ENCODE peak calls at places on chromosomes 12 and 14, in ten cellular contexts. Z is fibroblast of the aortic adventitia; Y is HT-29; T is CD8-positive, alpha-beta memory T cell; B is LoVo; S is effector CD4-positive, alpha-beta T cell; M is MM.1S; C is mucosa of gallbladder; A is heart left ventricle; E is MCF 10A. Q is an unnamed sample.

GRCh38 chr12:84572186-84572585 is 340.4 kb downstream of the SLC6A15 start:
- DNase-seq in Z (no peak), Y (peak), T (no peak), B (no peak), S (no peak), M (no peak), C (no peak), A (no peak), E (no peak), Q (no peak)

GRCh38 chr14:24057271-24057670 is 5.5 kb downstream of the CARMIL3 start:
- DNase-seq in Z (no peak), Y (no peak), T (no peak), B (no peak), S (no peak), M (no peak), C (no peak), A (no peak), E (no peak), Q (no peak)

GRCh38 chr14:50957296-50957695 is 13.0 kb upstream of the PYGL start:
- DNase-seq in Z (peak), Y (no peak), T (no peak), B (no peak), S (no peak), M (no peak), C (no peak), A (no peak), E (peak), Q (no peak)

GRCh38 chr12:132544173-132544468 is 54.2 kb downstream of the FBRSL1 start:
- DNase-seq in Z (no peak), Y (no peak), T (no peak), B (no peak), S (no peak), M (no peak), C (no peak), A (no peak), E (no peak), Q (peak)

GRCh38 chr14:34804933-34805332 is 70.2 kb downstream of the BAZ1A start:
- DNase-seq in Z (no peak), Y (no peak), T (no peak), B (no peak), S (no peak), M (no peak), C (no peak), A (no peak), E (no peak), Q (no peak)

GRCh38 chr12:51323966-51324895 is at the start of gene BIN2:
- DNase-seq in Z (no peak), Y (no peak), T (peak), B (no peak), S (peak), M (peak), C (peak), A (peak), E (no peak), Q (peak)

GRCh38 chr14:59199614-59200013 is 11.1 kb downstream of the DAAM1 start:
- DNase-seq in Z (no peak), Y (no peak), T (no peak), B (no peak), S (no peak), M (no peak), C (no peak), A (no peak), E (no peak), Q (no peak)

GRCh38 chr12:68011882-68012207 is 22.6 kb downstream of the IFNG-AS1 start:
- DNase-seq in Z (no peak), Y (no peak), T (no peak), B (no peak), S (no peak), M (no peak), C (no peak), A (no peak), E (no peak), Q (no peak)

GRCh38 chr14:33914676-33915516 is 36.0 kb downstream of the EGLN3 start:
- DNase-seq in Z (peak), Y (peak), T (no peak), B (peak), S (no peak), M (peak), C (peak), A (no peak), E (peak), Q (no peak)

GRCh38 chr12:124777399-124778372 is 86.0 kb downstream of the SCARB1 start:
- DNase-seq in Z (no peak), Y (no peak), T (no peak), B (no peak), S (no peak), M (no peak), C (no peak), A (no peak), E (peak), Q (no peak)

GRCh38 chr12:70364695-70365397 is 1.2 kb upstream of the KCNMB4 start:
- DNase-seq in Z (no peak), Y (peak), T (no peak), B (no peak), S (no peak), M (no peak), C (no peak), A (no peak), E (peak), Q (no peak)

GRCh38 chr14:93946506-93947170 is 19.5 kb downstream of the FAM181A start:
- DNase-seq in Z (no peak), Y (no peak), T (no peak), B (no peak), S (no peak), M (no peak), C (no peak), A (no peak), E (peak), Q (no peak)

GRCh38 chr12:67909091-67909531 is 80.1 kb upstream of the IFNG-AS1 start:
- DNase-seq in Z (peak), Y (no peak), T (no peak), B (peak), S (no peak), M (no peak), C (no peak), A (no peak), E (peak), Q (no peak)

GRCh38 chr12:27226319-27226984 is 17.6 kb upstream of the STK38L start:
- DNase-seq in Z (peak), Y (peak), T (no peak), B (peak), S (no peak), M (no peak), C (peak), A (peak), E (peak), Q (no peak)

GRCh38 chr12:55636116-55636655 is 506 bp upstream of the OR10P1 start:
- DNase-seq in Z (no peak), Y (no peak), T (no peak), B (no peak), S (no peak), M (no peak), C (no peak), A (no peak), E (no peak), Q (no peak)

GRCh38 chr12:67415473-67415872 is 146.3 kb downstream of the CAND1 start:
- DNase-seq in Z (peak), Y (peak), T (no peak), B (no peak), S (no peak), M (no peak), C (no peak), A (no peak), E (peak), Q (peak)

Q was measured in thyroid gland.